ENCODE peak calls at places on chromosomes 13 and 19, in seven cellular contexts. W is right lobe of liver, T is Peyer's patch, X is ovary, S is astrocyte of the spinal cord, Y is thoracic aorta, J is fibroblast of the aortic adventitia. Z is an unnamed sample.

GRCh38 chr13:64640002-64640401 is 2590.1 kb downstream of the PCDH9 start:
- DNase-seq in W (no peak), T (no peak), X (no peak), S (no peak), Y (no peak), J (no peak), Z (peak)

GRCh38 chr13:46288570-46289259 is 77.0 kb downstream of the LRRC63 start:
- DNase-seq in W (no peak), T (no peak), X (no peak), S (peak), Y (no peak), J (peak), Z (peak)

GRCh38 chr19:4278926-4279529 is at the start of gene SHD:
- DNase-seq in W (no peak), T (no peak), X (no peak), S (no peak), Y (no peak), J (no peak), Z (no peak)

GRCh38 chr13:23722726-23723453 is 152.7 kb downstream of the TNFRSF19 start:
- DNase-seq in W (no peak), T (no peak), X (no peak), S (no peak), Y (no peak), J (no peak), Z (no peak)

GRCh38 chr13:76854894-76855293 is 31.3 kb downstream of the KCTD12 start:
- DNase-seq in W (no peak), T (no peak), X (no peak), S (peak), Y (no peak), J (peak), Z (peak)

GRCh38 chr19:40363128-40363527 is 14.6 kb downstream of the PLD3 start:
- DNase-seq in W (no peak), T (no peak), X (no peak), S (no peak), Y (no peak), J (no peak), Z (peak)

GRCh38 chr13:79486433-79487188 is 5.7 kb downstream of the NDFIP2 start:
- DNase-seq in W (no peak), T (no peak), X (no peak), S (no peak), Y (no peak), J (no peak), Z (no peak)

GRCh38 chr19:56547535-56547934 is 8.8 kb downstream of the ZFP28 start:
- DNase-seq in W (no peak), T (no peak), X (no peak), S (no peak), Y (no peak), J (no peak), Z (no peak)

GRCh38 chr13:26423634-26424033 is 133.8 kb upstream of the WASF3 start:
- DNase-seq in W (no peak), T (no peak), X (no peak), S (no peak), Y (peak), J (peak), Z (peak)

GRCh38 chr19:53951436-53951835 is 11.3 kb upstream of the CACNG8 start:
- DNase-seq in W (no peak), T (no peak), X (no peak), S (no peak), Y (no peak), J (no peak), Z (no peak)

GRCh38 chr19:11261431-11261901 is 858 bp downstream of the DOCK6 start:
- DNase-seq in W (no peak), T (no peak), X (peak), S (no peak), Y (no peak), J (no peak), Z (no peak)

GRCh38 chr19:19113040-19113541 is 25.2 kb downstream of the TMEM161A start:
- DNase-seq in W (no peak), T (no peak), X (no peak), S (peak), Y (no peak), J (peak), Z (peak)

GRCh38 chr13:46553886-46554855 is 1.2 kb downstream of the LRCH1 start:
- DNase-seq in W (peak), T (peak), X (peak), S (peak), Y (peak), J (peak), Z (peak)

GRCh38 chr13:111521030-111521429 is 200.6 kb downstream of the TEX29 start:
- DNase-seq in W (no peak), T (no peak), X (no peak), S (no peak), Y (no peak), J (no peak), Z (no peak)

GRCh38 chr19:15136234-15136954 is 29.2 kb downstream of the SYDE1 start:
- DNase-seq in W (no peak), T (no peak), X (no peak), S (no peak), Y (no peak), J (peak), Z (no peak)

GRCh38 chr13:113794086-113794485 is 35.1 kb downstream of the TMEM255B start:
- DNase-seq in W (no peak), T (no peak), X (no peak), S (no peak), Y (no peak), J (no peak), Z (no peak)

GRCh38 chr19:33124207-33125098 is 7.5 kb upstream of the WDR88 start:
- DNase-seq in W (no peak), T (no peak), X (no peak), S (no peak), Y (no peak), J (no peak), Z (no peak)

GRCh38 chr19:49773663-49774305 is 7.0 kb downstream of the AP2A1 start:
- DNase-seq in W (no peak), T (no peak), X (no peak), S (no peak), Y (no peak), J (no peak), Z (no peak)

GRCh38 chr19:49774969-49775368 is 8.2 kb downstream of the AP2A1 start:
- DNase-seq in W (no peak), T (no peak), X (no peak), S (no peak), Y (no peak), J (no peak), Z (no peak)

GRCh38 chr19:49772850-49773432 is 6.1 kb downstream of the AP2A1 start:
- DNase-seq in W (no peak), T (no peak), X (no peak), S (no peak), Y (no peak), J (no peak), Z (no peak)

GRCh38 chr19:49775742-49776370 is 9.1 kb downstream of the AP2A1 start:
- DNase-seq in W (no peak), T (no peak), X (no peak), S (no peak), Y (no peak), J (no peak), Z (no peak)

GRCh38 chr19:49776371-49776764 is 9.6 kb downstream of the AP2A1 start:
- DNase-seq in W (no peak), T (no peak), X (no peak), S (no peak), Y (no peak), J (no peak), Z (no peak)
- TF ChIP-seq CTCF in W (no peak), T (no peak), X (no peak), S (no peak), Y (no peak), J (no peak), Z (no peak)

GRCh38 chr19:2883686-2884439 is 16.7 kb downstream of the ZNF556 start:
- DNase-seq in W (no peak), T (no peak), X (no peak), S (no peak), Y (no peak), J (peak), Z (no peak)

GRCh38 chr19:2888739-2889224 is 11.9 kb upstream of the ZNF57 start:
- DNase-seq in W (no peak), T (peak), X (peak), S (no peak), Y (no peak), J (peak), Z (no peak)

GRCh38 chr19:2885736-2886135 is 15.0 kb upstream of the ZNF57 start:
- DNase-seq in W (no peak), T (no peak), X (no peak), S (no peak), Y (no peak), J (no peak), Z (no peak)

DNA sequence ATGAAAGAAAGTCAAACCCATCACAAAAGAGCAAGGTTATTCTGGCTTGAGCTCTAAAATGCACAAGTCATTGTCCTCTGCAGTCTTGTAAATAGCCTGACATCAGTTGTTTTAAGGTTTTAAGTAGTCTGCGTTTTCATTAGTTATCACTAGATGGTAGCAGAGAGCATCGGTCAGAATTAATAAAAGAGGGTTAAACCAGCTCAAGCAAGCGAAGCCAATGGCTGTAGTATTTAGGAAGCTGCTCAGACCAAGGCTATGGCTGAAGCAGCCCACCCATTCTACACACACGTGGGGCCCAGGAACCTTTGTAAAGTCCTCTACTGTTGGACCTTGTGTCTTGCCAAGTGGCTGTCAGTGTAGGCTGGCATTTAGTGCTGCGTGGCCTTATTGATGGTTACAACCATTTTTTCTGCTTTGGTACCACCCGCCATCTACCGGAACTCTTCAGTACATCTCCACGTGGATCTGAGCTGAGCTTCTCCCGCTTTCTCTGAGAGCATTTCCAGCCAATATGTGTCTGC is 13.3 kb upstream of the ZNF57 start:
- DNase-seq in W (no peak), T (no peak), X (no peak), S (peak), Y (no peak), J (peak), Z (peak)
- H3K4me3 ChIP-seq in W (no peak), T (no peak), X (no peak), S (no peak), Y (no peak), J (peak), Z (no peak)

DNA sequence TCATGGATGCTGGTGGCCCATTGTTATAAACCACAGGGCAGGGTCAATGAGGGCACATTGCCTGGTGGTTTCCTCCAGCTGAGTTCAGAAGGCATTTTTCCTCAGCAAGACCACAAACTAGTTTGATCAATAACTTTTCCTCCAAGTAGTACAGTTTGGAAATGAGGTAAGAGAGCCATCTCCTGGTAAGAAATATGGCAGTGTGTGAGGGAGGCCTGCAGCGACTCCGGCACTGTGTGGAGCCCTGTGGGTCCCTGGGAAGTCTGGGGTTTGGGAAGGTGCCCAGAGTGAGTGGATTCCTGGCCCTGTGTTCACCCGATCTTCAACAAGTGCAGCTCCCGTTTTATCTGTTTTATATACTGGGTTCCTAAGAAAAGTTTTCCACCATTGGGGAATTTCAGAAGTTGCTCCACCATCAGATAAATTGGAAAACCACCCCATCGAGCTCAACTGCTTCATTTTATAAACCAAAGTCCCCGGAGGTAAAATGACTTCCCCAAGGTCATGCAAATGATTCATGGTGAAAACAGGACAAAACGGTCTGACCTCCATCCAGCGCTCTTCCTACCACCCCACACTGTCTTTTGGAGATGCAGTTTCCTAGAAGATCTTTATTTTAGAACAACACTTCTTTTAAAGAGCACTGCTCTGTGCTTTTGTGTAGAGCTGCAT is 148.4 kb downstream of the KATNAL1 start:
- DNase-seq in W (no peak), T (no peak), X (peak), S (peak), Y (no peak), J (peak), Z (peak)
- TF ChIP-seq CTCF in W (no peak), T (peak), X (peak), S (peak), Y (no peak), J (peak), Z (peak)

GRCh38 chr13:40660270-40660669 is 6.2 kb downstream of the FOXO1 start:
- DNase-seq in W (no peak), T (no peak), X (no peak), S (no peak), Y (no peak), J (peak), Z (no peak)
- H3K4me3 ChIP-seq in W (no peak), T (no peak), X (no peak), S (no peak), Y (no peak), J (no peak), Z (no peak)

Z was measured in cardiac fibroblast.